ENCODE peak calls at places on chromosomes 12 and 14, in nine cellular contexts. A is kidney; D is stimulated activated CD4-positive, alpha-beta T cell treated with anti-CD3 and anti-CD28 coated beads, Interleukin-1b, Interleukin-23, amount 100 ng/mL, for 4 hours; Q is cardiac muscle cell; U is stomach; S is activated T-helper 1 cell treated with anti-CD3 and anti-CD28 coated beads, Interleukin-12 subunit alpha, Interleukin-12 subunit beta, Interleukin-2, Interleukin-4 antibody, amounts not matched to agents 30 ng/mL and 10 ng/mL and 1 ng/mL, durations not matched to agents 14 hours and 24 hours and 36 hours; X is fibroblast of lung; W is cerebellar cortex; Z is lung. K is an unnamed sample.

GRCh38 chr12:44640831-44641230 is 235.3 kb downstream of the NELL2 start:
- DNase-seq in A (no peak), D (no peak), Q (no peak), U (no peak), S (no peak), X (no peak), W (peak), Z (no peak), K (no peak)

GRCh38 chr14:102768223-102769048 is 8.8 kb upstream of the TRAF3 start:
- DNase-seq in A (peak), D (no peak), Q (no peak), U (no peak), S (peak), X (no peak), W (no peak), Z (no peak), K (no peak)

GRCh38 chr12:93852067-93852466 is 174.9 kb downstream of the CRADD start:
- DNase-seq in A (no peak), D (no peak), Q (no peak), U (no peak), S (no peak), X (no peak), W (peak), Z (no peak), K (no peak)

GRCh38 chr12:47729233-47729632 is 3.9 kb upstream of the ENDOU start:
- DNase-seq in A (no peak), D (no peak), Q (no peak), U (no peak), S (no peak), X (peak), W (no peak), Z (no peak), K (no peak)

GRCh38 chr12:91460457-91460856 is 277.8 kb upstream of the DCN start:
- DNase-seq in A (no peak), D (no peak), Q (no peak), U (no peak), S (no peak), X (no peak), W (no peak), Z (no peak), K (no peak)

GRCh38 chr12:9848899-9849298 is 20.3 kb downstream of the CLEC2B start:
- DNase-seq in A (peak), D (no peak), Q (no peak), U (no peak), S (no peak), X (no peak), W (no peak), Z (no peak), K (no peak)

GRCh38 chr12:124454735-124455134 is 112.7 kb downstream of the NCOR2 start:
- DNase-seq in A (peak), D (no peak), Q (no peak), U (no peak), S (no peak), X (peak), W (no peak), Z (no peak), K (no peak)

GRCh38 chr12:68236421-68237059 is 10.9 kb upstream of the IL26 start:
- DNase-seq in A (no peak), D (peak), Q (no peak), U (no peak), S (peak), X (no peak), W (no peak), Z (no peak), K (no peak)

GRCh38 chr12:92987846-92988621 is 58.9 kb upstream of the EEA1 start:
- DNase-seq in A (no peak), D (no peak), Q (peak), U (no peak), S (no peak), X (no peak), W (no peak), Z (peak), K (peak)

GRCh38 chr12:46982629-46983392 is 96.6 kb upstream of the PCED1B start:
- DNase-seq in A (no peak), D (no peak), Q (no peak), U (no peak), S (no peak), X (no peak), W (no peak), Z (no peak), K (no peak)

GRCh38 chr14:100192250-100192671 is 32.8 kb upstream of the DEGS2 start:
- DNase-seq in A (peak), D (no peak), Q (no peak), U (no peak), S (peak), X (no peak), W (no peak), Z (no peak), K (peak)

GRCh38 chr14:22131749-22132476 is 457.1 kb downstream of the DAD1 start:
- DNase-seq in A (no peak), D (no peak), Q (no peak), U (no peak), S (no peak), X (no peak), W (no peak), Z (no peak), K (no peak)

GRCh38 chr12:132710422-132711168 is at the start of gene PGAM5:
- DNase-seq in A (peak), D (peak), Q (peak), U (peak), S (peak), X (peak), W (peak), Z (peak), K (peak)

GRCh38 chr12:47071241-47071852 is 8.1 kb upstream of the PCED1B start:
- DNase-seq in A (no peak), D (no peak), Q (peak), U (no peak), S (no peak), X (no peak), W (peak), Z (no peak), K (no peak)

GRCh38 chr12:2360630-2361170 is 307.9 kb downstream of the CACNA1C start:
- DNase-seq in A (no peak), D (no peak), Q (no peak), U (no peak), S (no peak), X (no peak), W (no peak), Z (no peak), K (no peak)

GRCh38 chr12:49838973-49839633 is 3.8 kb downstream of the BCDIN3D start:
- DNase-seq in A (no peak), D (no peak), Q (peak), U (no peak), S (peak), X (peak), W (peak), Z (no peak), K (no peak)

GRCh38 chr14:58863576-58864345 is 226.0 kb downstream of the DACT1 start:
- DNase-seq in A (no peak), D (no peak), Q (no peak), U (no peak), S (no peak), X (no peak), W (peak), Z (no peak), K (no peak)

GRCh38 chr12:110590806-110591326 is 7.7 kb upstream of the PPTC7 start:
- DNase-seq in A (no peak), D (no peak), Q (no peak), U (no peak), S (peak), X (no peak), W (peak), Z (no peak), K (no peak)

GRCh38 chr12:109944975-109945374 is 44.9 kb downstream of the TCHP start:
- DNase-seq in A (no peak), D (no peak), Q (peak), U (no peak), S (no peak), X (peak), W (peak), Z (no peak), K (no peak)

GRCh38 chr14:103398427-103399195 is 13.4 kb downstream of the MARK3 start:
- DNase-seq in A (no peak), D (no peak), Q (no peak), U (no peak), S (no peak), X (peak), W (no peak), Z (no peak), K (no peak)

GRCh38 chr12:116882742-116883141 is 1.5 kb upstream of the HRK start:
- DNase-seq in A (no peak), D (no peak), Q (no peak), U (no peak), S (no peak), X (peak), W (peak), Z (no peak), K (no peak)